ENCODE peak calls at places on chromosomes 7 and 10, in six cellular contexts. E is bronchial epithelial cell; Q is lower lobe of right lung; H is H1; F is CD4-positive, CD25-positive, alpha-beta regulatory T cell; Y is fibroblast of lung. P is an unnamed sample.

GRCh38 chr10:104300736-104301292 is 31.8 kb downstream of the GSTO2 start:
- DNase-seq in H (no peak), E (peak; percentile 91), Y (peak; percentile 97), F (peak; percentile 41), Q (no peak), P (peak; percentile 25)

GRCh38 chr7:17408904-17409290 is 110.4 kb downstream of the AHR start:
- DNase-seq in H (no peak), Q (no peak), F (no peak), Y (peak; percentile 71), E (no peak), P (no peak)

GRCh38 chr7:136884492-136884891 is 16.0 kb downstream of the CHRM2 start:
- DNase-seq in Y (no peak), Q (no peak), H (no peak), E (no peak), F (no peak), P (no peak)

GRCh38 chr7:13628231-13629001 is 361.1 kb downstream of the ETV1 start:
- DNase-seq in H (no peak), F (no peak), Q (no peak), E (peak; percentile 22), Y (peak; percentile 17), P (no peak)

GRCh38 chr10:111221682-111222470 is 145.0 kb downstream of the ADRA2A start:
- DNase-seq in F (no peak), Q (no peak), E (no peak), Y (no peak), H (no peak), P (no peak)

GRCh38 chr7:113928113-113928512 is 9.3 kb upstream of the PPP1R3A start:
- DNase-seq in Y (no peak), F (no peak), H (no peak), Q (no peak), E (no peak), P (no peak)

GRCh38 chr10:119505131-119505551 is 37.4 kb downstream of the RGS10 start:
- DNase-seq in F (no peak), Q (no peak), H (no peak), E (no peak), Y (peak; percentile 80), P (no peak)

GRCh38 chr7:30244340-30244739 is 40.1 kb upstream of the ZNRF2 start:
- DNase-seq in H (no peak), F (no peak), E (no peak), Y (no peak), Q (no peak), P (no peak)

GRCh38 chr10:124560377-124560776 is 98.8 kb downstream of the LHPP start:
- DNase-seq in H (no peak), Y (peak; percentile 86), F (no peak), Q (peak; percentile 41), E (no peak), P (no peak)

GRCh38 chr10:43203491-43204393 is 63.1 kb downstream of the RASGEF1A start:
- DNase-seq in F (no peak), Q (peak; percentile 65), Y (no peak), H (no peak), E (peak; percentile 56), P (no peak)

GRCh38 chr7:23544913-23545354 is 13.2 kb upstream of the TRA2A start:
- DNase-seq in F (peak; percentile 54), H (no peak), Y (peak; percentile 42), Q (no peak), E (peak; percentile 60), P (no peak)

GRCh38 chr10:18164771-18165361 is 24.6 kb downstream of the CACNB2 start:
- DNase-seq in Q (no peak), F (no peak), E (no peak), H (no peak), Y (peak; percentile 98), P (no peak)

GRCh38 chr10:52031771-52032170 is 282.3 kb upstream of the DKK1 start:
- DNase-seq in F (no peak), H (no peak), Y (peak; percentile 37), E (no peak), Q (no peak), P (no peak)

GRCh38 chr7:1459930-1460756 is 873 bp upstream of the MICALL2 start:
- DNase-seq in H (no peak), F (peak; percentile 24), Q (peak; percentile 65), Y (peak; percentile 15), E (peak; percentile 61), P (no peak)

GRCh38 chr7:11021468-11021867 is 47.8 kb downstream of the PHF14 start:
- DNase-seq in Q (no peak), H (no peak), E (no peak), Y (no peak), F (no peak), P (no peak)

GRCh38 chr10:30820282-30820991 is 190.9 kb upstream of the LYZL2 start:
- DNase-seq in Q (no peak), F (no peak), H (no peak), E (no peak), Y (peak; percentile 88), P (no peak)

GRCh38 chr7:114857605-114858004 is 64.3 kb upstream of the MDFIC start:
- DNase-seq in Y (no peak), Q (no peak), H (no peak), E (peak; percentile 66), F (no peak), P (no peak)

GRCh38 chr7:116150588-116150987 is 59.8 kb upstream of the TES start:
- DNase-seq in Q (no peak), E (peak; percentile 26), F (no peak), H (no peak), Y (peak; percentile 57), P (no peak)

GRCh38 chr10:113572520-113573290 is 19.9 kb downstream of the HABP2 start:
- DNase-seq in H (no peak), Q (no peak), Y (no peak), E (no peak), F (no peak), P (no peak)

GRCh38 chr10:21208666-21209316 is 311.7 kb upstream of the NEBL start:
- DNase-seq in E (no peak), Q (no peak), F (no peak), Y (peak; percentile 6), H (no peak), P (no peak)

GRCh38 chr7:134899729-134900128 is 86.6 kb upstream of the AGBL3 start:
- DNase-seq in H (no peak), Y (no peak), E (peak; percentile 87), F (no peak), Q (no peak), P (no peak)

GRCh38 chr10:103514244-103514643 is 20.7 kb downstream of the NEURL1 start:
- DNase-seq in E (no peak), H (no peak), F (no peak), Y (no peak), Q (no peak), P (no peak)

GRCh38 chr10:60666221-60666620 is 112.1 kb upstream of the CDK1 start:
- DNase-seq in Y (peak; percentile 64), H (no peak), E (peak; percentile 93), F (no peak), Q (peak; percentile 64), P (no peak)

GRCh38 chr10:88499569-88500470 is 83.3 kb downstream of the RNLS start:
- DNase-seq in Q (no peak), H (no peak), E (peak; percentile 85), Y (peak; percentile 29), F (no peak), P (no peak)

GRCh38 chr10:71697938-71698709 is 21.5 kb downstream of the C10orf105 start:
- DNase-seq in F (peak; percentile 64), H (no peak), E (no peak), Y (no peak), Q (no peak), P (peak; percentile 14)

GRCh38 chr7:6149996-6150395 is 118.8 kb downstream of the ANKRD61 start:
- DNase-seq in E (no peak), Y (no peak), H (no peak), Q (no peak), F (no peak), P (no peak)

GRCh38 chr10:61682323-61682722 is 19.6 kb downstream of the CABCOCO1 start:
- DNase-seq in E (peak; percentile 9), Y (no peak), F (no peak), Q (no peak), H (no peak), P (no peak)

GRCh38 chr7:136657332-136657942 is 211.0 kb upstream of the CHRM2 start:
- DNase-seq in Q (no peak), Y (no peak), H (no peak), E (no peak), F (no peak), P (no peak)

GRCh38 chr7:28142650-28143049 is 37.9 kb downstream of the JAZF1 start:
- DNase-seq in H (no peak), E (no peak), Q (no peak), F (no peak), Y (no peak), P (no peak)

DNA sequence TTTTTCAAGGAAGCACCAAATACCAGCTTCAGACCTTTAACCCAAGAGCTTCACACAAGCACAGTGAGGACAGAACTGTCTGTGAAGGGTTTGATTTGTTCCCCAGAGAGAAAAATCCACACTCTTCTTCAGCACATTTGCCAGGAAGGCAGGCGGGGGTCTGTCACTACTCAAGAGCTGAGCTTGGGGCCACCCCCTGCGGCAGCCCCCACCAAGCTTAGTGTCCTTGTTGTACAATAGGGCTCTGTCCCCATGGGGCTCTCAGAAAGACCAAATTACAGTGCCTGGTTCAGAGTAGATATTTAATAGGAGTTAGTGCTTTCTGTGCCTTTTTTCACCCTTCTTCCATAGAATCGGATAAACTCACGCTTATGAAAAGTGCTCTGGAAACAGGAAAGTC is 12.4 kb downstream of the ECHDC3 start:
- DNase-seq in Q (no peak), E (no peak), H (no peak), Y (no peak), F (no peak), P (no peak)
- H3K36me3 ChIP-seq in Q (peaks cover 64% of the 10 kb centered on the region), E (no peaks in the 10 kb centered on the region), H (no peaks in the 10 kb centered on the region), Y (no peaks in the 10 kb centered on the region), F (no peaks in the 10 kb centered on the region), P (no peaks in the 10 kb centered on the region)

DNA sequence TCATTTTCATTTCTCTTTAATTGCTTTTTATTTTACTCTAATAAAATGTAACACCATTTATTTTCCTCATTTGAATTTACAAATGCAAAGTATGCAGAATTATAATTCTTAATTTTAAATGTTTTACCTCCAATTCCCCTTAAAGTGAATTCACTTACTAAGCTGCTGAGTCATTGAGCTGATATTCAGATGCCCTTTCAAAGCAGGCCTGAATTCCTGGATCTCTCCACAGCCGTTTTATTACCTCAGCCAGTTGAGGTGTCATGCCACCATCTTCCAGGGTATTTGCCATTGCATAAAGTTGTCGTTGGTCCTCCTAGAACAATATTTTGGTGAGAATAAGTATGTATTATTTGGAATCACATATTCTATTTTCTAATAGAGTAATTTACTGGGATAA is 33.2 kb downstream of the GNAT3 start:
- DNase-seq in E (peak; percentile 82), Y (peak; percentile 52), Q (no peak), H (no peak), F (no peak), P (no peak)
- H3K36me3 ChIP-seq in E (no peaks in the 10 kb centered on the region), Y (no peaks in the 10 kb centered on the region), Q (no peaks in the 10 kb centered on the region), H (no peaks in the 10 kb centered on the region), F (no peaks in the 10 kb centered on the region), P (no peaks in the 10 kb centered on the region)

GRCh38 chr10:13335881-13336280 is 12.2 kb downstream of the SEPHS1 start:
- DNase-seq in E (no peak), Q (no peak), H (no peak), Y (no peak), F (no peak), P (no peak)
- H3K36me3 ChIP-seq in E (peaks cover 5% of the 10 kb centered on the region), Q (peaks cover 70% of the 10 kb centered on the region), H (peaks cover 80% of the 10 kb centered on the region), Y (peaks cover 10% of the 10 kb centered on the region), F (peaks cover 32% of the 10 kb centered on the region), P (peaks cover 18% of the 10 kb centered on the region)

DNA sequence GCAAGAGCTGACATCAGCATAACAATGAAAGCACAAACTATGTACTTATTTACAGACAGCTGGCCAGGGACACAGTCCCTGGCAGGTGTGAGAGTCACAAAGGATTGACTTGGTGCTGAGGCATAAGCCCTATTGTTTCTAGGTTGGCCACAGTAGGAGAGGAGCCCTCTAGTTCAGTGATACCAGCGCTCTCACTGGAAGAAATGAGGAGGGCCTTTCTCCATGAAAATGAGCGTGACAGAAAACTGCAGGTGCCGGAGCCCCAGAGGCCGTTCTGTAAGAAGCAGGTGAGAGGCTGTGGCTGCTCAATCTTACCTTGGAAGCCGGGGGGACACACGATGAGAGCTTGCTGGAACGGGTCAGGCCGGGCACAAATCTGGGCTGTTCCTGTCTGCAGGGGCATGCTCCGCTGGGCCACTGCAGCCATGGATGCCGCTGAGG is 90.5 kb downstream of the CLEC2L start:
- DNase-seq in Y (no peak), F (no peak), Q (no peak), E (no peak), H (peak; percentile 9), P (no peak)
- H3K36me3 ChIP-seq in Y (peaks cover 2% of the 10 kb centered on the region), F (peaks cover 7% of the 10 kb centered on the region), Q (peaks cover 98% of the 10 kb centered on the region), E (peaks cover 29% of the 10 kb centered on the region), H (no peaks in the 10 kb centered on the region), P (peaks cover 12% of the 10 kb centered on the region)